ENCODE peak calls at places on chromosomes 6 and 20, in four cellular contexts. H is fibroblast of pulmonary artery, N is lung, C is kidney epithelial cell. O is an unnamed sample.

GRCh38 chr6:73694711-73695411 is 1.1 kb upstream of the CD109 start:
- DNase-seq in C (peak), N (no peak), H (peak), O (peak)

GRCh38 chr20:37727247-37727956 is 33.6 kb downstream of the CTNNBL1 start:
- DNase-seq in C (no peak), H (no peak), N (no peak), O (peak)

GRCh38 chr20:31670371-31671228 is 32.9 kb downstream of the COX4I2 start:
- DNase-seq in C (no peak), N (peak), H (no peak), O (no peak)

GRCh38 chr6:42512498-42513042 is 51.3 kb upstream of the UBR2 start:
- DNase-seq in H (no peak), C (peak), N (no peak), O (no peak)

GRCh38 chr6:15399651-15400470 is 154.0 kb downstream of the JARID2 start:
- DNase-seq in N (peak), C (peak), H (peak), O (peak)

GRCh38 chr6:147205690-147206600 is 1.7 kb downstream of the STXBP5 start:
- DNase-seq in N (no peak), H (peak), C (no peak), O (peak)

GRCh38 chr20:60749804-60750602 is 502.1 kb upstream of the CDH4 start:
- DNase-seq in N (no peak), H (no peak), C (no peak), O (peak)

GRCh38 chr6:132961122-132961521 is 146.8 kb downstream of the RPS12 start:
- DNase-seq in N (no peak), H (peak), C (peak), O (no peak)

GRCh38 chr6:53461041-53461656 is 83.8 kb downstream of the GCLC start:
- DNase-seq in H (no peak), C (no peak), N (no peak), O (peak)

GRCh38 chr6:98107801-98108200 is 726.6 kb upstream of the POU3F2 start:
- DNase-seq in C (no peak), N (no peak), H (no peak), O (no peak)

GRCh38 chr6:33314943-33315752 is 1.3 kb upstream of the TAPBP start:
- DNase-seq in N (no peak), C (no peak), H (no peak), O (peak)

GRCh38 chr6:4017847-4018193 is 61.1 kb downstream of the FAM217A start:
- DNase-seq in H (peak), N (no peak), C (no peak), O (peak)

GRCh38 chr6:109036588-109037320 is 57.9 kb downstream of the SESN1 start:
- DNase-seq in N (no peak), C (no peak), H (no peak), O (no peak)

GRCh38 chr6:168270274-168271174 is 49.1 kb downstream of the DACT2 start:
- DNase-seq in C (no peak), H (no peak), N (no peak), O (no peak)

GRCh38 chr20:401682-402495 is 6.2 kb upstream of the RBCK1 start:
- DNase-seq in H (peak), N (no peak), C (peak), O (peak)

GRCh38 chr6:1502041-1502440 is 107.7 kb upstream of the FOXC1 start:
- DNase-seq in H (peak), N (no peak), C (no peak), O (no peak)

GRCh38 chr6:56963043-56963442 is 8.1 kb downstream of the BEND6 start:
- DNase-seq in H (no peak), N (no peak), C (no peak), O (no peak)

GRCh38 chr6:127302728-127303675 is 36.3 kb downstream of the RNF146 start:
- DNase-seq in H (peak), C (no peak), N (no peak), O (peak)

GRCh38 chr6:151239603-151240035 is at the start of gene AKAP12:
- DNase-seq in H (peak), C (no peak), N (no peak), O (no peak)

GRCh38 chr6:1636971-1637871 is 27.5 kb downstream of the FOXC1 start:
- DNase-seq in H (no peak), N (no peak), C (peak), O (peak)

GRCh38 chr20:36145877-36146707 is 8.4 kb upstream of the EPB41L1 start:
- DNase-seq in H (no peak), C (no peak), N (no peak), O (no peak)

GRCh38 chr6:156857573-156857972 is 80.4 kb downstream of the ARID1B start:
- DNase-seq in N (no peak), C (no peak), H (peak), O (peak)

GRCh38 chr20:19628570-19629134 is 129.4 kb upstream of the RIN2 start:
- DNase-seq in H (peak), C (peak), N (peak), O (peak)

GRCh38 chr6:168417158-168417557 is 23.8 kb upstream of the SMOC2 start:
- DNase-seq in C (no peak), H (no peak), N (no peak), O (no peak)

GRCh38 chr20:63059684-63060056 is 52.9 kb upstream of the BHLHE23 start:
- DNase-seq in N (no peak), C (no peak), H (no peak), O (no peak)

GRCh38 chr6:135423649-135424128 is 73.9 kb downstream of the AHI1 start:
- DNase-seq in C (peak), N (no peak), H (peak), O (peak)

GRCh38 chr6:136103763-136104311 is 146.3 kb downstream of the MTFR2 start:
- DNase-seq in N (no peak), H (peak), C (no peak), O (no peak)

GRCh38 chr20:57535297-57535696 is 10.4 kb upstream of the CTCFL start:
- DNase-seq in H (no peak), C (no peak), N (no peak), O (no peak)

GRCh38 chr20:52630138-52630537 is 342.0 kb upstream of the TSHZ2 start:
- DNase-seq in C (no peak), H (no peak), N (no peak), O (no peak)

GRCh38 chr20:23139524-23139923 is 53.4 kb upstream of the CD93 start:
- DNase-seq in H (no peak), N (no peak), C (no peak), O (peak)

GRCh38 chr20:1672728-1673127 is 15.1 kb upstream of the SIRPG start:
- DNase-seq in H (no peak), N (no peak), C (no peak), O (no peak)

GRCh38 chr6:2467929-2468600 is 222.7 kb upstream of the GMDS start:
- DNase-seq in H (no peak), C (no peak), N (no peak), O (no peak)

GRCh38 chr6:41449399-41450245 is 96.6 kb upstream of the FOXP4 start:
- DNase-seq in N (no peak), C (no peak), H (no peak), O (peak)

DNA sequence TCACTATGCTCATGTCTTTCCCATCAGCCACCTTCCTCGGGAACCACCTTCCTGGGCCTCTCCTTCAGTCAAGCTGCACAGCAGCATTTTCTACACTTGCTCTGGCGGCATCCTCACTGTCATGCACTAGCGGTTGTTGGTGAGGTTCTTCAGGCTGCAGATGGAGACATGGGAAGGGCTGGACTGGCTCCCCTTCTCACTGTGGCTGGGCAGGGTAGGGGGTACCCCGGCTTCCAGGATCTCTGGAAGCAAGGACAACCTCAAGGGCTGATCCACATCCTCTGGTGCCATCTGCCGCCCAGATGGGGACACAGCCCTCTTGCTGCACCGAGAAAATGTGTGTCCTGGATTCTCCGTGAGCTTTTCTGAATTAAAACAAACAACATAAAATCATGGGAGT is 180.1 kb upstream of the RNF24 start:
- DNase-seq in C (no peak), H (peak), N (no peak), O (peak)
- TF ChIP-seq CTCF in C (peak), H (peak), N (no peak), O (peak)

DNA sequence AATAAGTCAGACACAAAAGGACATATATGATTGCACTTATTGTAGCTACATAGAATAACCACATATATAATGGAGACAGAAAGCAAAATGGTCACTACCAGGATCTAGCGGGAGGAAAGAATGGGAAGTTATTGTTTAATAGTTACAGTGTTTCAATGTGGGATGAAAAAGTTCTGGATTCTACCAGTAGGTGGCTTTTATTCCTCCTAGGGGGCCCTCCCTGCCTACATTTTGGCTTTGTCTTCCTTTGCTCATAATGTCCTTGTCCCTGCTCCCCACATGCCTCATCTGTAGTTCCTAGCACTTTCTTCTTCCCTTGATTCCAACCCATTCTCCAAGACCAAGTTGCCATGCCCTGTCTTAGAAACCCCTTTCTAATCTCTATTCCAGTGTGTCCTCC is 16.3 kb downstream of the ZNF133 start:
- DNase-seq in N (no peak), C (no peak), H (no peak), O (no peak)
- TF ChIP-seq CTCF in N (no peak), C (no peak), H (peak), O (no peak)

DNA sequence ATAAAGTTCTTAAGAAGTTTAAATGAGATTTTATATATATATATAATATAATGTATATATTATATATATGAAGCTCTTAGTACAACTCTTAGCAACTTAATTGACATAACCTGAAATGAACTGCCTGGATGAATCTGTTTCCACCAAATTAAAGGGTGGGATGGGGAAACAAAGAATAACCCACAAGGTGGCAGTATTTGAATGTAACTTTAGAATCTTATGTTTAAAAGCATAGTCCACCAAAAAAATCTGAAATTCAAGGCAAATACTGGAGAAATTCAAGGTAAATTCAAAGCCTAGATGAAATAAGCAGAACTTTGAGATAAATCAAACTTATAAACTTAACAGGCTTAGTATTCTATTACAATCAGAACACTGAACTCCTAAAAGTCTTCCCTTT is 4.4 kb upstream of the IBTK start:
- DNase-seq in N (no peak), H (peak), C (no peak), O (peak)
- TF ChIP-seq CTCF in N (peak), H (peak), C (peak), O (peak)

DNA sequence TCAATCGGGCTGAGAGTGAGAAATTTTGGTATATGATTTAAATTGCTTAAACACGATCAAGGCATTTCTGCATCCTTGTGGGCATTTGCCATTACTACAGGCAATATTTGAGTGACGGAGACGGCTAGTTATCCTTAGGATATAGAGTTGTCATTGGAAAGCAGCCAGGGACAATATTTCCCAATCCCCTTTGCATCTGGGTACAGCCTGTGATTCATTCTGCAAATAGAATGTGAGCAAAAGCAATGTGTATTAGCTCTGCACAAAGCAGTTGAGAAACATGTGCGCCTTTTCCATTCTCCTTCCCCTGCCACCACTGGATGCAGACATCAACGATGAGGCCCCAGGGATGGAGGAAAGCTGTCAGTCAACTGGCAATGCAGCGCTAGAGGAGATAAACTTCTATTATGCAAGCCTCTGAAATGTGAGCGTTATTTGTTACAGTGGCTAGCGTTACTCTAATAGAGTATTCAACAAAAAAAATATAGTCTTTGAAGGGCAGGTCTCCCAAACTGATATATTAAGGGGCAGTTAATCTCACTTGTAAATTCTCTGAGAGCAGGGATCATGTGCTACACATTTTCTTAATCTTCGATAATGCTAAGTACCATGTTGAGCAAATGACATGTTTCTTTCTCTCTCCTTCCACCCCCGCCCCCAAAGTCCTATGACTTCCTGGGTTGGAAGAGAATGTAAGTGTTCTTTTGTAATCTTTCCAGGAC is 37.1 kb upstream of the NCOA3 start:
- DNase-seq in H (peak), C (peak), N (peak), O (peak)
- TF ChIP-seq CTCF in H (peak), C (peak), N (no peak), O (no peak)

GRCh38 chr6:149190228-149190831 is 127.2 kb upstream of the TAB2 start:
- DNase-seq in H (peak), N (peak), C (no peak), O (peak)
- TF ChIP-seq CTCF in H (peak), N (no peak), C (peak), O (no peak)

GRCh38 chr6:158468666-158469065 is 91.2 kb upstream of the TMEM181 start:
- DNase-seq in H (no peak), C (no peak), N (no peak), O (peak)
- TF ChIP-seq CTCF in H (no peak), C (no peak), N (no peak), O (peak)

DNA sequence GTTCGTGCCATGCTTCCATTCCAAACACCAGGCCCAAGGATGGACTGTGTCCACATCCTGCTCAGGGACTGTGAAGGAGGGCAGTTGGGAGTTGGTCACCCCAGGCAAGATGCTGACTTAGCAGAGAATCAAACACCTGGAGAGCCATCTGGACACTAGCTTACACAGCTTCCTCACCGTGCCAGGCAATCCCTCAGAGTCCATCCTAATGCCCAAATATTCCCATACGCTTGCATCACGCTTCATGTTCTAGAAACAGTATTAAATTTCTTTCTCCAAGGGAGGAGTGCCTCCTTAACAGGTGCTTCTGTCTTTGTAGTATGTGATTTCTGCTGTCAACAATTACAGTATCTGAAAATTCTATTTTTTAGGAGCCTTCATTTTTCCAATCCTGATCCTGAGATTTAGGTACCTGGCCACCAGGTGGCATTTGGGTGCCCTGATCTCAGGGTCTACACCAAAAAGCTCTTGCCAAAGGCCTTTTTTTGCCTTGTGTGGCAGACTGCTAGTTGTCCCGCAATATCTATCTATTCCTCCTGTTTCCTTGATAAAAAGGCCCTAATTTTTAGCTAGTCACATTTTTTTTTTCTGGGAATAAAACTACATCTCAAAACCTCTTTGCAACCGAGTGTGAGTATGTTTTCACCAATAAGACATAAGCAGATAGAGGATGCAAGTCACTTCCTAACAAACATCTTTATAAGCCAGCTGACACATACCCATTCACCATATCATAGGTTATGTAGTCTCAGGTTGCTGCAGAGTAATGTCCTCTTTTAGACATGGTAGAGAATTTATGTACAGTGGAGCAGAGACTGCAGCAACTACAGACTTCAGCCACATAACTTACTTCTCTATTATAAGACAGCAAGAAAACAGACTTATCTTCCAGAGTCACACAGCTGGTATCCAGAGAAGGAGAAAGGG is 85.0 kb downstream of the PREP start:
- DNase-seq in C (no peak), N (no peak), H (peak), O (peak)
- TF ChIP-seq CTCF in C (peak), N (no peak), H (peak), O (peak)